ENCODE peak calls at places on chromosomes 7 and 10, in eight cellular contexts. U is spleen, F is neural progenitor cell, N is PC-9, W is right lobe of liver, Z is LNCaP clone FGC, L is AG04450, T is adrenal gland. E is an unnamed sample.

GRCh38 chr7:40945788-40946187 is 757.1 kb downstream of the INHBA start:
- DNase-seq in F (no peak), N (no peak), Z (no peak), L (no peak), T (no peak), U (no peak), W (no peak), E (no peak)

GRCh38 chr7:22194633-22195273 is 162.2 kb downstream of the RAPGEF5 start:
- DNase-seq in N (no peak), L (no peak), Z (no peak), W (no peak), U (no peak), T (peak), F (peak), E (no peak)

GRCh38 chr10:69407621-69408301 is 9.0 kb downstream of the TACR2 start:
- DNase-seq in W (no peak), N (no peak), T (no peak), F (peak), L (no peak), Z (no peak), U (peak), E (no peak)

GRCh38 chr7:16411391-16411790 is 9.9 kb downstream of the CRPPA start:
- DNase-seq in L (no peak), Z (no peak), T (no peak), W (no peak), N (no peak), U (no peak), F (no peak), E (no peak)

GRCh38 chr10:91576096-91576545 is 56.8 kb downstream of the PPP1R3C start:
- DNase-seq in U (no peak), F (no peak), T (no peak), N (no peak), Z (no peak), L (no peak), W (no peak), E (no peak)

GRCh38 chr7:76998263-76998666 is 33.9 kb downstream of the SPDYE17 start:
- DNase-seq in Z (no peak), N (no peak), F (no peak), W (no peak), L (no peak), T (no peak), U (no peak), E (no peak)

GRCh38 chr10:127309609-127310008 is 113.2 kb upstream of the INSYN2A start:
- DNase-seq in N (no peak), U (no peak), L (peak), F (no peak), W (no peak), Z (no peak), T (no peak), E (no peak)

GRCh38 chr10:67519434-67519833 is 176.6 kb downstream of the CTNNA3 start:
- DNase-seq in L (no peak), W (no peak), T (no peak), F (no peak), U (no peak), Z (no peak), N (no peak), E (no peak)

GRCh38 chr10:103977204-103977603 is 10.3 kb downstream of the SLK start:
- DNase-seq in W (no peak), Z (no peak), F (no peak), L (no peak), T (no peak), N (no peak), U (no peak), E (no peak)

GRCh38 chr7:4610768-4611467 is 71.2 kb upstream of the FOXK1 start:
- DNase-seq in N (peak), W (peak), U (peak), F (peak), T (peak), L (no peak), Z (peak), E (peak)

GRCh38 chr10:1074748-1075358 is 18.7 kb downstream of the WDR37 start:
- DNase-seq in L (no peak), U (no peak), T (no peak), W (no peak), N (no peak), F (no peak), Z (no peak), E (no peak)

GRCh38 chr10:96714031-96714590 is 6.2 kb downstream of the PIK3AP1 start:
- DNase-seq in T (no peak), U (no peak), L (no peak), F (no peak), Z (no peak), N (no peak), W (no peak), E (no peak)

GRCh38 chr7:133436014-133436428 is 183.1 kb downstream of the EXOC4 start:
- DNase-seq in T (peak), F (no peak), N (no peak), Z (no peak), L (peak), U (no peak), W (no peak), E (no peak)

GRCh38 chr7:80410081-80410480 is 101.8 kb downstream of the GNAT3 start:
- DNase-seq in N (no peak), F (peak), T (no peak), L (no peak), W (no peak), U (no peak), Z (no peak), E (no peak)

GRCh38 chr7:940599-941408 is 13.7 kb downstream of the ADAP1 start:
- DNase-seq in T (no peak), Z (no peak), L (no peak), N (no peak), F (no peak), U (no peak), W (no peak), E (no peak)

GRCh38 chr7:119271147-119271779 is 1001.7 kb upstream of the KCND2 start:
- DNase-seq in W (no peak), N (no peak), T (no peak), F (no peak), L (no peak), Z (no peak), U (peak), E (no peak)

GRCh38 chr10:24901686-24902399 is 50.6 kb downstream of the PRTFDC1 start:
- DNase-seq in Z (no peak), W (no peak), T (peak), F (peak), N (peak), L (peak), U (no peak), E (peak)

DNA sequence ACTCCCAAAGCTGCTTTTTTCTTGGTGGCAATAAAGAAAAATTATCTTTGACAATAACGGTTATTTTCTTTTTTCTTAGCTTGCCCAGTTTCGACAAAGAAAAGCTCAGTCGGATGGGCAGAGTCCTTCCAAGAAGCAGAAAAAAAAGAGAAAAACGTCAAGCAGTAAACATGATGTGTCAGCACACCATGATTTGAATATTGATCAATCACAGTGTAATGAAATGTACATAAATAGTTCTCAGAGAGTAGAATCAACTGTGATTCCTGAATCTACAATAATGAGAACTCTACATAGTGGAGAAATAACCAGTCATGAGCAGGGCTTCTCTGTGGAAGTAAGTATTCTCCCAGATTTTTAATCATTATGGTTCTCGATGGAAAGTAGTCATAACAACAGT is 33.0 kb downstream of the AKAP9 start:
- DNase-seq in N (no peak), T (no peak), L (no peak), Z (no peak), F (no peak), U (no peak), W (no peak), E (no peak)
- H3K4me3 ChIP-seq in N (no peak), T (no peak), L (no peak), Z (no peak), F (no peak), U (no peak), W (no peak), E (no peak)

DNA sequence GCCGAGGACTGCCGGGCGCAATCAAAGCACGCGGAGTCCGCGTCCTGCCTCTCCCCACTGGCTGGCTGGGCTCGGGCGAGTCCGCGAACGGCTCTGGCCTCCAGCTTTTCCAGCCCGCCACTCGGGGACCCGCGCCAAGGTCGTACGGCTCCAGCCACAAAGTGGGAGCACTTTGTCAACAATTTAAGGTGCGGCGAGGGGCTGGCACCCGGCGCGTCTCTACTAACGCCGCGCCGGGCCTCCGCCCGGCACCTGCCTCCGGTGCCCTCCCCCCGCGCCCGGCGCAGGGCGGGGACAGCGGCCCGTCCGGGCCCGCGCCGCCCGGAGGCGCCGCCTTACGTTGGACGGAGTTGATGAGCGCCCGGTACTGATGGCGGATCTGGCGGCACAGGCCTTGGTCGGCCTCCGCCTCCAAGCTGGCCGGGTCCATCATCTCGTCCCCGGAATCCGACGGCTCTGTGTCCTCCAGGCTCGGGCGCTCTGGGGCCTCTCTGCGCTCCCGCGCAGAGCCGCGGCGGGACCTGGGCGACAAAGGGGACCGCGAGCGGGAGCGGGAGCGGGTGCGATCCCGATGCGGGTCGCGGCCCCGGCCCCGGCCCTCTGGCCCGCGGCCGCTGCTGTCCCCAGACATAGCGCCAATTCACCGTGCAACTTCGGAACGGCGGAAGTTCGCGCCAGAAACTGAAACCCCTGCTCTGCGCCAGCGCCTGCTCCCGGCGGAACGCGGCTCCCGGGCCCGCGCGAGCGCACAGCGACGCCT is at the start of gene NSMCE4A:
- DNase-seq in L (peak), F (peak), T (peak), U (peak), N (peak), W (peak), Z (peak), E (no peak)
- TF ChIP-seq CTCF in L (peak), F (peak), T (no peak), U (no peak), N (no peak), W (no peak), Z (peak), E (peak)

GRCh38 chr10:118592675-118593330 is 2.6 kb downstream of the PRLHR start:
- DNase-seq in L (no peak), N (no peak), W (no peak), U (no peak), F (no peak), T (no peak), Z (peak), E (no peak)

GRCh38 chr10:118595598-118596425 is at the start of gene PRLHR:
- DNase-seq in U (no peak), F (peak), Z (no peak), N (no peak), T (peak), W (no peak), L (no peak), E (no peak)

GRCh38 chr10:118594392-118595063 is 920 bp downstream of the PRLHR start:
- DNase-seq in Z (no peak), N (no peak), U (no peak), F (peak), L (no peak), W (no peak), T (peak), E (no peak)

GRCh38 chr10:118595064-118595420 is 406 bp downstream of the PRLHR start:
- DNase-seq in L (no peak), N (no peak), Z (no peak), U (no peak), T (no peak), W (no peak), F (no peak), E (no peak)

DNA sequence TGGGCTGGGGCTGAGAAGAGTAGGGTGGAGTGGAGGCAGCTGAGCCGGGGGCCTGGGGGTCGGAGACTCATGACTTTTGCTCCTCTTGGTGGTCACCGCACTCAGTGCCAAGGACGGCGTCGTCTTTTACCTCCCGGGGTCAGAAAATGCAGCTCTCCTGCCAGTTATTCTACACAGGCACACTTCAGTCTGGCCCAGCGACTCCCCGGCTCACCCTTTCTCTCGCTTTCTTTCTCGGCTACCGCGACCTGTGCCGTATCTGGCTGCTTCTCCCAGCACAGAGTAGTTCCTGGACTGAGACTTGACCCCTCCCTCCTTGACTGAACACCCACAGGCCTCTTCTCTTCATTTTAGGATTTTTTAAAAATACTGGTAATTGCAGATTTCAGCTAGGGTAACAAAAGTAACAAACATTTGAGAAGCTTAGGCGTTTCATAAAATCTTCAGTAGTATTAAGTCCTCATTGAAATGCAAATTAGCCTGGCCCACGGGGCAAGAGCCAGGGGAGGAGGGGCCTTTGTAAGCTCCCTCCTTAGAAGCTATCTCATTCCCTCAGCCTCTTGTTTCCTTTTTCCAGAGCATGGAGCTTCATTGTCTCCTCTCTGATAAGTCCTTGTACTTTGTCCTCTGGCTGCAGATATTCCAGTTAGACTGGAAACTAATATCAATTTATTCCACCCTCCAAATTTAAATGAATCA is 1.1 kb upstream of the PRLHR start:
- DNase-seq in W (no peak), U (no peak), T (no peak), N (no peak), Z (no peak), F (peak), L (no peak), E (no peak)
- H3K4me3 ChIP-seq in W (no peak), U (no peak), T (no peak), N (no peak), Z (no peak), F (peak), L (no peak), E (no peak)

GRCh38 chr7:96253441-96253840 is 68.5 kb downstream of the SLC25A13 start:
- DNase-seq in L (no peak), W (no peak), F (no peak), U (no peak), Z (no peak), N (no peak), T (no peak), E (no peak)
- TF ChIP-seq CTCF in L (no peak), W (no peak), F (no peak), U (no peak), Z (no peak), N (no peak), T (no peak), E (no peak)